ENCODE peak calls at places on chromosomes 7 and 10, in five cellular contexts. One of them, this sample, is unnamed.

GRCh38 chr7:147510913-147511312 is 1079.7 kb upstream of the C7orf33 start:
- DNase-seq in BJ: no peak
- DNase-seq in body of pancreas: no peak
- DNase-seq in mucosa of descending colon: no peak
- DNase-seq in brain microvascular endothelial cell: peak
- DNase-seq in this sample: no peak

GRCh38 chr7:2701832-2702593 is 14.0 kb downstream of the AMZ1 start:
- DNase-seq in BJ: no peak
- DNase-seq in mucosa of descending colon: no peak
- DNase-seq in body of pancreas: no peak
- DNase-seq in brain microvascular endothelial cell: no peak
- DNase-seq in this sample: no peak

GRCh38 chr10:109875828-109876821 is 47.2 kb downstream of the XPNPEP1 start:
- DNase-seq in mucosa of descending colon: no peak
- DNase-seq in BJ: no peak
- DNase-seq in brain microvascular endothelial cell: no peak
- DNase-seq in body of pancreas: no peak
- DNase-seq in this sample: no peak

GRCh38 chr10:34959786-34960185 is 130.4 kb downstream of the CUL2 start:
- DNase-seq in mucosa of descending colon: no peak
- DNase-seq in BJ: no peak
- DNase-seq in body of pancreas: no peak
- DNase-seq in brain microvascular endothelial cell: no peak
- DNase-seq in this sample: no peak

GRCh38 chr7:132972745-132973144 is 109.1 kb downstream of the CHCHD3 start:
- DNase-seq in body of pancreas: no peak
- DNase-seq in mucosa of descending colon: no peak
- DNase-seq in BJ: no peak
- DNase-seq in brain microvascular endothelial cell: no peak
- DNase-seq in this sample: no peak

GRCh38 chr10:78002541-78003284 is 26.6 kb downstream of the POLR3A start:
- DNase-seq in mucosa of descending colon: no peak
- DNase-seq in BJ: no peak
- DNase-seq in brain microvascular endothelial cell: no peak
- DNase-seq in body of pancreas: no peak
- DNase-seq in this sample: no peak

GRCh38 chr7:69780377-69780776 is 182.1 kb downstream of the AUTS2 start:
- DNase-seq in mucosa of descending colon: no peak
- DNase-seq in brain microvascular endothelial cell: no peak
- DNase-seq in body of pancreas: no peak
- DNase-seq in BJ: no peak
- DNase-seq in this sample: peak

GRCh38 chr7:105278973-105279687 is 109.6 kb downstream of the SRPK2 start:
- DNase-seq in brain microvascular endothelial cell: no peak
- DNase-seq in body of pancreas: no peak
- DNase-seq in BJ: no peak
- DNase-seq in mucosa of descending colon: no peak
- DNase-seq in this sample: no peak

GRCh38 chr10:68900427-68901105 is 549 bp upstream of the DDX50 start:
- DNase-seq in body of pancreas: no peak
- DNase-seq in mucosa of descending colon: peak
- DNase-seq in BJ: peak
- DNase-seq in brain microvascular endothelial cell: peak
- DNase-seq in this sample: no peak

GRCh38 chr10:44383749-44384600 is 922 bp downstream of the CXCL12 start:
- DNase-seq in mucosa of descending colon: peak
- DNase-seq in body of pancreas: peak
- DNase-seq in brain microvascular endothelial cell: peak
- DNase-seq in BJ: no peak
- DNase-seq in this sample: no peak

GRCh38 chr7:138890782-138891445 is 90.3 kb downstream of the KIAA1549 start:
- DNase-seq in body of pancreas: peak
- DNase-seq in BJ: peak
- DNase-seq in brain microvascular endothelial cell: peak
- DNase-seq in mucosa of descending colon: peak
- DNase-seq in this sample: peak

GRCh38 chr7:131107343-131108211 is 220.1 kb upstream of the MKLN1 start:
- DNase-seq in body of pancreas: peak
- DNase-seq in brain microvascular endothelial cell: peak
- DNase-seq in mucosa of descending colon: peak
- DNase-seq in BJ: no peak
- DNase-seq in this sample: peak

GRCh38 chr10:99784025-99784730 is 1.7 kb downstream of the ABCC2 start:
- DNase-seq in mucosa of descending colon: no peak
- DNase-seq in brain microvascular endothelial cell: peak
- DNase-seq in BJ: peak
- DNase-seq in body of pancreas: peak
- DNase-seq in this sample: no peak

GRCh38 chr7:104973909-104974415 is 40.0 kb upstream of the KMT2E start:
- DNase-seq in body of pancreas: no peak
- DNase-seq in mucosa of descending colon: no peak
- DNase-seq in brain microvascular endothelial cell: peak
- DNase-seq in BJ: peak
- DNase-seq in this sample: no peak

GRCh38 chr7:146146866-146147265 is 30.3 kb downstream of the CNTNAP2 start:
- DNase-seq in body of pancreas: no peak
- DNase-seq in mucosa of descending colon: no peak
- DNase-seq in BJ: peak
- DNase-seq in brain microvascular endothelial cell: peak
- DNase-seq in this sample: no peak

GRCh38 chr10:30542001-30542861 is 87.3 kb downstream of the LYZL2 start:
- DNase-seq in body of pancreas: peak
- DNase-seq in brain microvascular endothelial cell: no peak
- DNase-seq in BJ: no peak
- DNase-seq in mucosa of descending colon: no peak
- DNase-seq in this sample: no peak

GRCh38 chr10:77151395-77151794 is 486.2 kb downstream of the KCNMA1 start:
- DNase-seq in body of pancreas: no peak
- DNase-seq in mucosa of descending colon: no peak
- DNase-seq in brain microvascular endothelial cell: no peak
- DNase-seq in BJ: no peak
- DNase-seq in this sample: no peak

GRCh38 chr10:306007-306406 is 170.8 kb downstream of the ZMYND11 start:
- DNase-seq in body of pancreas: no peak
- DNase-seq in mucosa of descending colon: no peak
- DNase-seq in brain microvascular endothelial cell: no peak
- DNase-seq in BJ: no peak
- DNase-seq in this sample: no peak

GRCh38 chr7:129859188-129859587 is 93.6 kb downstream of the UBE2H start:
- DNase-seq in body of pancreas: no peak
- DNase-seq in brain microvascular endothelial cell: peak
- DNase-seq in mucosa of descending colon: no peak
- DNase-seq in BJ: no peak
- DNase-seq in this sample: no peak

GRCh38 chr7:56474271-56474670 is 358.1 kb upstream of the NUPR2 start:
- DNase-seq in mucosa of descending colon: no peak
- DNase-seq in body of pancreas: no peak
- DNase-seq in brain microvascular endothelial cell: no peak
- DNase-seq in BJ: no peak
- DNase-seq in this sample: no peak

GRCh38 chr7:47759056-47759706 is 177.3 kb upstream of the TNS3 start:
- DNase-seq in mucosa of descending colon: no peak
- DNase-seq in brain microvascular endothelial cell: no peak
- DNase-seq in body of pancreas: no peak
- DNase-seq in BJ: no peak
- DNase-seq in this sample: no peak

GRCh38 chr7:33243319-33243881 is 114.0 kb downstream of the BBS9 start:
- DNase-seq in mucosa of descending colon: no peak
- DNase-seq in BJ: no peak
- DNase-seq in body of pancreas: peak
- DNase-seq in brain microvascular endothelial cell: peak
- DNase-seq in this sample: no peak

GRCh38 chr10:81920213-81920829 is 45.3 kb downstream of the NRG3 start:
- DNase-seq in body of pancreas: peak
- DNase-seq in brain microvascular endothelial cell: no peak
- DNase-seq in mucosa of descending colon: no peak
- DNase-seq in BJ: no peak
- DNase-seq in this sample: peak

GRCh38 chr10:114507449-114507848 is 103.1 kb upstream of the AFAP1L2 start:
- DNase-seq in brain microvascular endothelial cell: no peak
- DNase-seq in mucosa of descending colon: peak
- DNase-seq in BJ: no peak
- DNase-seq in body of pancreas: peak
- DNase-seq in this sample: no peak

GRCh38 chr7:129041142-129041928 is 13.6 kb downstream of the TNPO3 start:
- DNase-seq in body of pancreas: no peak
- DNase-seq in BJ: no peak
- DNase-seq in mucosa of descending colon: no peak
- DNase-seq in brain microvascular endothelial cell: peak
- DNase-seq in this sample: no peak

GRCh38 chr7:107622429-107622828 is 38.2 kb upstream of the SLC26A4 start:
- DNase-seq in mucosa of descending colon: no peak
- DNase-seq in brain microvascular endothelial cell: peak
- DNase-seq in BJ: peak
- DNase-seq in body of pancreas: no peak
- DNase-seq in this sample: no peak

DNA sequence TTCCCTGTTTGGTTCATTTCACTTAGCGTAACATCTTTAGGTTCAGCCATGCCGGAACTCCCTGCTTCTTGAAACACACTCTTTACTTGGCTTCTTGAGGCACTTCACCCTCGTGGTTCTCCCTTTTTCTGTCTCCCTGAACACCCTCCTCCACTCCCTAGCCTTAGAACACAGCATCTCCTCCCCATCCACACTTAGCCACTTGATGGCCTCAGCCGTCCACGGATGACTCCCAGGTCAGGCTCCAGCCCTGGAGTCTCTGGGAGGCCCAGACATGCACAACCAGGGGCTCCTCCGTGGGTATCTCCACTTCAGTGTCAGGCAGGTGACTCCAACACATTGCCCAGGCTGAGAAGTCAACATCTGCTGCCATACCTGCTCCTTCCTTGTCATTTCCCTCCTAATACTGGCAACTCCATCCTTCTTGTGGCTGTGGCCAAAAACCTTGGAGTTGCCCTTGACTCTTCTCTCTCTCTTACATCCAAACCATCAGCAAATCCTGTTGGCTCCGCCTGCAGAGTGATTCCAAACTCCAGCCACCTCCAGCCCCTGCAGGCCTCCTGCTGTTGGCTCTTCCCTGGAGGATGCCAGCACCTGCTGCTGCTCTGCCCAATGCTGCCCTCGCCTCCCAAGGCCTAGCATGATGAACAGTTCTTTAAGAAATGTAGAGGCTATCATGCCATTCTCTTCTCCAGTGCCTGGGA is 8.4 kb upstream of the INMT start:
- DNase-seq in body of pancreas: no peak
- DNase-seq in BJ: no peak
- DNase-seq in brain microvascular endothelial cell: peak
- DNase-seq in mucosa of descending colon: no peak
- DNase-seq in this sample: peak
- TF ChIP-seq CTCF in body of pancreas: peak
- TF ChIP-seq CTCF in BJ: peak
- TF ChIP-seq CTCF in brain microvascular endothelial cell: peak
- TF ChIP-seq CTCF in mucosa of descending colon: no peak
- TF ChIP-seq CTCF in this sample: no peak

DNA sequence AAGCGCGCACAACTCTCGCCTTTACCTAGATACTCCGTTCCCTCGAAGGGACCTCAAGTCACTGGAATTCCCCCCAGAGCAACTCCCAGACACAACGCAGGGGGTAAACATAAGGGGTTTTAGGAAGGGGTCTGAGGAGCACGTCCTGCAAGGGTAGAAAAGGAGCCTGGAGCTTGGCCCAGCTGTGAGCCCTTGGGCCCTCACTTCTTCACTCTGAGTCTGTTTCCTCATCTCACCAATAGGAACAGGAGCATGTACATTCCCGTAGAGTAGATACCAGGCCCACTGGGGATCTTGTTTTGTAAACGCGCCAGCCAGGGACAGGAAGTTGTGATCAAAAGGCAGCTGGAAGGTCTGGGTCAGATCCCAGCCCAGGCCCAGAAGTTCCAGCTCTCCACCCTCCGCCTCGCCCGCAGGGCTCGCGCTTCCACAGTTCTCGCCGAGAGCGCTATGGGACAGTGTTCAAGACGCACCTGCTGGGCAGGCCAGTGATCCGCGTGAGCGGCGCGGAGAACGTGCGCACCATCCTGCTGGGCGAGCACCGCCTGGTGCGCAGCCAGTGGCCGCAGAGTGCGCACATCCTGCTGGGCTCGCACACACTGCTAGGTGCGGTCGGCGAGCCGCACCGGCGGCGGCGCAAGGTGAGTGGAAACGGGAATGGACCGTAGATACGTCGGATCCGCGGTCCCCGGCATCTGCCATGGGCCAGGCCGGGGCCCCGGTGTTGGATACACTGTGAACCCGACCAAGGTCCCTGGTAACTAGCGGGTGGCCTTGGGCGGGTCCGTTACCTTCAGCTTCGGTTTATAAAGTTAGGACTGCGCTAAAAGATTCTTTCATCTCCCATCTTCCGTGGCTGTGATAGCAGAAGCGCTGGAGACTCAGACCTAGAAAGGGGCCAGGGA is 1.2 kb downstream of the CYP26C1 start:
- DNase-seq in body of pancreas: no peak
- DNase-seq in mucosa of descending colon: peak
- DNase-seq in brain microvascular endothelial cell: no peak
- DNase-seq in BJ: no peak
- DNase-seq in this sample: no peak
- H3K4me3 ChIP-seq in body of pancreas: no peak
- H3K4me3 ChIP-seq in mucosa of descending colon: no peak
- H3K4me3 ChIP-seq in brain microvascular endothelial cell: peak
- H3K4me3 ChIP-seq in BJ: peak
- H3K4me3 ChIP-seq in this sample: no peak

DNA sequence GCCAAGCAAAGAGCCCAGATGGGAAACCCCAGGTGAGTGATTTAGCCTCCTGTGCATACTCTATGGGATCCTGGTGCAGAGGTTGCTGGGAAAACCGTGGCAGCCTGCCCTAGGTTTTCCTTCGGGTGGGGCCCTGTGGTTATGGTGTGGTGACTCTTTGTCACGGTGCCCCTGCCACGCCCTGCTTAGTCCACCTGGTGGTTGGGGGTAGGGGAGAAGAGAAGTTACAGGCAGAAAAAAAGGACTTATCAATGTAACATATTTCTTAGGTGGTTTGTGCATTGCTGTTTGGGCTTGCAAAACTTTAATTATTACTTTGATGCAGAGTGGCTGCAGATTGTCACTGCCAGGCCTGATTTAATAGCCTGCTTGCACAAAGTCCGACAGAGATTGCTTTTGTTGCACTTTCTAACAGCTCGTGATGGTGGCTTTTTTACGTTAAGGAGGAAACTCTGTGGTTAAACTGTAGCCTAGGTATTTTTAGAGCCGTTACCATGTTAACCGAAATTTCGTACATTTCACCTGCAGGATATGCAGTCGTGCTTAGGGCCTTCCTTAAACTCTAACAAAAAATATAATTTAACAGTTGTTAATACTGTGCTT is 197.4 kb downstream of the RNLS start:
- DNase-seq in BJ: no peak
- DNase-seq in mucosa of descending colon: peak
- DNase-seq in brain microvascular endothelial cell: no peak
- DNase-seq in body of pancreas: peak
- DNase-seq in this sample: peak
- TF ChIP-seq CTCF in BJ: no peak
- TF ChIP-seq CTCF in mucosa of descending colon: no peak
- TF ChIP-seq CTCF in brain microvascular endothelial cell: no peak
- TF ChIP-seq CTCF in body of pancreas: peak
- TF ChIP-seq CTCF in this sample: no peak

DNA sequence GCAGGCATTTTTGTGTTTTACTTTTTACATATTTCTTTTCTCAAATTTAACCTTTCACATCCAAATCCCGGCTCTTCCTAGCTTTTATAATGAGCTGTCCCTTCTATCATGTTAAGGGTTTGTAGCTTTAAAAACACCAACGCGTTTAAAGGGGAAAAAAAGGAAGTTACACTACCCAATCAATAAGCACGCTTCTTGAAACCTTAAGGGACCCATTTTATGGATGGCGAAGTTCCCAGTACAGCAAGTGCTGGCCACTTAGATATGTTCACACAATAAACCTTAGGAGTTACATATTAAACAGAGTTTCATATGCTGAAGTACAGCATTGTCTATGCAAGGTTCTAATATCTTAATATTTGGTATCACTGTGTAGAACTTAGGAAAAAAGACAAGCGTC is 1.8 kb downstream of the GNG11 start:
- DNase-seq in mucosa of descending colon: no peak
- DNase-seq in BJ: no peak
- DNase-seq in body of pancreas: no peak
- DNase-seq in brain microvascular endothelial cell: no peak
- DNase-seq in this sample: no peak
- H3K4me3 ChIP-seq in mucosa of descending colon: no peak
- H3K4me3 ChIP-seq in BJ: peak
- H3K4me3 ChIP-seq in body of pancreas: no peak
- H3K4me3 ChIP-seq in brain microvascular endothelial cell: peak
- H3K4me3 ChIP-seq in this sample: no peak

This sample was measured in Caco-2.